ENCODE peak calls at places on chromosomes 16 and 17, in seven cellular contexts. Q is HCT116, H is HepG2, X is GM12878, L is H1, U is SK-N-SH, S is K562. Z is an unnamed sample.

GRCh38 chr17:59469786-59470485 is 95.5 kb upstream of the DHX40 start:
- DNase-seq in Q (no peak), H (peak), X (no peak), L (no peak), U (no peak), S (no peak), Z (no peak)

GRCh38 chr16:86911311-86911999 is 333.1 kb downstream of the FOXL1 start:
- DNase-seq in Q (no peak), H (no peak), X (no peak), L (no peak), U (no peak), S (no peak), Z (no peak)

GRCh38 chr17:44916781-44917241 is 1.5 kb upstream of the GFAP start:
- DNase-seq in Q (no peak), H (no peak), X (no peak), L (no peak), U (peak), S (no peak), Z (no peak)

GRCh38 chr16:81929841-81930240 is 81.4 kb downstream of the SDR42E1 start:
- DNase-seq in Q (no peak), H (no peak), X (no peak), L (no peak), U (no peak), S (no peak), Z (no peak)

GRCh38 chr16:89924298-89924924 is 1.3 kb downstream of the TUBB3 start:
- DNase-seq in Q (no peak), H (peak), X (no peak), L (peak), U (peak), S (peak), Z (peak)

GRCh38 chr17:18964550-18964949 is 12.6 kb downstream of the SLC5A10 start:
- DNase-seq in Q (no peak), H (no peak), X (no peak), L (no peak), U (no peak), S (no peak), Z (no peak)

GRCh38 chr17:6239237-6239798 is 169.1 kb downstream of the WSCD1 start:
- DNase-seq in Q (no peak), H (no peak), X (no peak), L (no peak), U (no peak), S (no peak), Z (no peak)

GRCh38 chr17:18280766-18281165 is 20.3 kb downstream of the MIEF2 start:
- DNase-seq in Q (no peak), H (no peak), X (no peak), L (no peak), U (no peak), S (no peak), Z (no peak)

GRCh38 chr17:74008196-74008595 is 195.3 kb upstream of the RPL38 start:
- DNase-seq in Q (peak), H (peak), X (no peak), L (peak), U (peak), S (no peak), Z (no peak)

GRCh38 chr16:9666834-9667480 is 515.3 kb downstream of the GRIN2A start:
- DNase-seq in Q (no peak), H (no peak), X (no peak), L (no peak), U (no peak), S (no peak), Z (no peak)

GRCh38 chr17:40419559-40420331 is 2.0 kb upstream of the TOP2A start:
- DNase-seq in Q (no peak), H (peak), X (no peak), L (no peak), U (peak), S (no peak), Z (no peak)

GRCh38 chr16:28925386-28926228 is 569 bp upstream of the RABEP2 start:
- DNase-seq in Q (peak), H (peak), X (no peak), L (peak), U (no peak), S (peak), Z (peak)

DNA sequence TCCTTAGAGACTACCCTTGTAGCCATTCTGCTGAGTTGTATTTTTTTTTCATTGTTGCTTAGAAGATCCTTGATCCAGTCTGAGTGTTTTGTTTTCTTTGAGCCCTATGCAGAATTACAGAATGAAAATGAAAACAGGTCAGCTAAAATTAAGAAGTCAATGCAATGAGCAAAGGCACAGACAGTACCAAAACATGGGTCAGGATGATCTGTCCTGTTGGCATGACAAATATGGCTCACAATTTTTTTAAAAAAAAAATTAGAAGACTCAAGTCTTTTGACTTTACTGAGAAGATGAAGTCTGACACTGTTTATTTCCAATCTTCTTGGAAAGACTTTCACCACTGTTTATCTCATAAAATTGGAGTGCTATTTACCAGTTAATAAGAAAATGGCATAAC is 32.4 kb downstream of the KCNJ16 start:
- DNase-seq in Q (no peak), H (no peak), X (no peak), L (no peak), U (no peak), S (no peak), Z (no peak)
- TF ChIP-seq JUND in Q (no peak), H (no peak), X (no peak), L (no peak), U (no peak), S (no peak), Z (no peak)

GRCh38 chr17:39276113-39276512 is 50.4 kb upstream of the STAC2 start:
- DNase-seq in Q (no peak), H (no peak), X (no peak), L (no peak), U (no peak), S (no peak), Z (no peak)

GRCh38 chr17:39270923-39271322 is 45.2 kb upstream of the STAC2 start:
- DNase-seq in Q (peak), H (no peak), X (no peak), L (no peak), U (no peak), S (no peak), Z (no peak)

GRCh38 chr17:39277110-39277509 is 51.4 kb upstream of the STAC2 start:
- DNase-seq in Q (no peak), H (no peak), X (peak), L (no peak), U (no peak), S (no peak), Z (no peak)

DNA sequence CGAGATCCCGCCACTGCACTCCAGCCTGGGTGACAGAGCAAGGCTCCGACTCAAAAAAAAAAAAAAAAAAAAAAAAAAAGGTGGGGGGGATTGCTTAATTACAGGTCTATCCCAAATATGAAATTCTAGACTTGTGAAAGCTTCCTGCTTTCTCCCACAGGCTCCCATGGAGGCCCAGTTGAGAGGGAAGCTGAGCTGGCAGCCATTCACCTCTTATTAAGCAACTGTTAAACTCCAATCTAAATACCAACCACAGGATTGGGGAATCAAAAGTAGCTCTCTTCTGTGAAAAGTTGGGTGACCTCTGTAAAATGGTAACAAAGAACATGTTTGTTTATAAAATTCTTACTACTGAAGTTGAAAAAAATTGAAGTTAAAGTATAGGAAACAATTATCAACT is 45.8 kb upstream of the STAC2 start:
- DNase-seq in Q (no peak), H (no peak), X (no peak), L (no peak), U (no peak), S (no peak), Z (no peak)
- TF ChIP-seq JUND in Q (no peak), H (no peak), X (no peak), L (no peak), U (no peak), S (no peak), Z (no peak)

GRCh38 chr17:48605991-48606891 is 1.5 kb upstream of the HOXB6 start:
- DNase-seq in Q (no peak), H (no peak), X (no peak), L (no peak), U (no peak), S (no peak), Z (no peak)

GRCh38 chr17:48606892-48607241 is 2.1 kb upstream of the HOXB6 start:
- DNase-seq in Q (no peak), H (no peak), X (no peak), L (no peak), U (no peak), S (no peak), Z (no peak)

GRCh38 chr17:48603959-48604769 is 622 bp downstream of the HOXB6 start:
- DNase-seq in Q (peak), H (no peak), X (no peak), L (no peak), U (no peak), S (peak), Z (no peak)

GRCh38 chr17:48605409-48605864 is 651 bp upstream of the HOXB6 start:
- DNase-seq in Q (no peak), H (no peak), X (no peak), L (no peak), U (no peak), S (no peak), Z (no peak)

DNA sequence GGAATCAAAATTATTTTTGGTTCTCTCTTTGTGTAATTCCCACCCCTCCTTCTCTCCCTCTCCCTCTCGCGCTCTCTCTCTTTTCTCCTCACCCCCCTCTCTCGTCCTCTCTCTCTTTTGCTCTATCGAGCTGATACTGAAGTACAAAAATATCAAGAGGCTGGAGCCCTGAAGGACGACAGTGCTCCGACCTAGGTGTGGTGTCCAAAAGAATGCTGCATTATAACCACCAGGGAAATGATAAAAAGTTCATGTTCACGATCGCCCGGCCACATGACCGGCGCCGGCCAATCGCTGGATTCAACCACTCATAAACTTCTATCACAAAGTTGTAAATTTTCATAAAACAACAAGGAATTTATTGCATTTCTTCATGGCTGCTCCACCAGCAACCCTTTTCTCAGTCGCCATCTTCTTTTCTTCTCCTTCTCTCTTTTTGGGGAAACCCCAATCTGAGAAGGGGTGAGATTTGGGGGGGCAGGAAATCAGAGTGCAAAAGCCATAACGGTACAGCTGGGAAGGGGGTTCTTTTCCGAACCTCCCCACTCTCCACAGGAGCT is at the start of gene HOXB6:
- DNase-seq in Q (no peak), H (no peak), X (no peak), L (no peak), U (no peak), S (peak), Z (no peak)
- TF ChIP-seq JUND in Q (no peak), H (no peak), X (no peak), L (no peak), U (no peak), S (peak), Z (no peak)

DNA sequence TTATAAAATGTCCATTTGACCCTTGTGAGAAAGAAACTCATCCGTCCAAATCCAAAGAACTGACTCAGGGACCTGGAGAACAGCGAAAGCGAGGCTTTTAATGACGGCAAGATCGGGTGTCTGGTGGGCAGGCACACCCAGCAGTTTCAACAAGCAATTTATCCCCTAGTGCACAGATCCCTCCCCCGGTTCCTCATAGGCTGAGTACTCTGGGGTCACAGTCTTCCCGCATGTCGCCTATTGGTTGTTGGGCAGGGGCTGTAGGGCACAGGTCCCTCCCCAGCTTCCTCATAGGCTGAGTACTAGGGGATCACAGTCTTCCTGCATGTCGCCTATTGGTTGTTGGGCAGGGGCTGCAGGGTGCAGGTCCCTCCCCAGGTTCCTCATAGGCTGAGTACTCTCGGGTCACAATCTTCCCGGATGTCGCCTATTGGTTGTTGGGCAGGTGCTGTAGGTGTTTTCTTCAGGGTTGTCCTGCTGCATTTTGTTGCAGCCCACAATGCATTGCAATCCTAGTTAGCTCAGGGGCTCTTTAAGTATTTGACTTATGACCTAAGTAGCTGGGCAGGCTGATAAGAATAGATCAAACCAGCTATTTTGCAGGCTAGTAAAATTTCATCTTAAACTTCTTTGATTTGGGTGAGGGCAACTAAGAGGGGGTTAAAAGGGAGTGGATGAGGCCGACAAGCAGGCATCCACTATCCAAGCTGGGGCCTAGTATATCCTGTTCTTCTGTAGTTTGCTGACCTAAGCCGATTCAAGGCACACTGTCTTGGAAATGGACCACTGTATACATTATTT is 3.6 kb upstream of the UTS2R start:
- DNase-seq in Q (peak), H (peak), X (no peak), L (peak), U (peak), S (peak), Z (no peak)
- TF ChIP-seq JUND in Q (no peak), H (no peak), X (no peak), L (no peak), U (no peak), S (peak), Z (no peak)

DNA sequence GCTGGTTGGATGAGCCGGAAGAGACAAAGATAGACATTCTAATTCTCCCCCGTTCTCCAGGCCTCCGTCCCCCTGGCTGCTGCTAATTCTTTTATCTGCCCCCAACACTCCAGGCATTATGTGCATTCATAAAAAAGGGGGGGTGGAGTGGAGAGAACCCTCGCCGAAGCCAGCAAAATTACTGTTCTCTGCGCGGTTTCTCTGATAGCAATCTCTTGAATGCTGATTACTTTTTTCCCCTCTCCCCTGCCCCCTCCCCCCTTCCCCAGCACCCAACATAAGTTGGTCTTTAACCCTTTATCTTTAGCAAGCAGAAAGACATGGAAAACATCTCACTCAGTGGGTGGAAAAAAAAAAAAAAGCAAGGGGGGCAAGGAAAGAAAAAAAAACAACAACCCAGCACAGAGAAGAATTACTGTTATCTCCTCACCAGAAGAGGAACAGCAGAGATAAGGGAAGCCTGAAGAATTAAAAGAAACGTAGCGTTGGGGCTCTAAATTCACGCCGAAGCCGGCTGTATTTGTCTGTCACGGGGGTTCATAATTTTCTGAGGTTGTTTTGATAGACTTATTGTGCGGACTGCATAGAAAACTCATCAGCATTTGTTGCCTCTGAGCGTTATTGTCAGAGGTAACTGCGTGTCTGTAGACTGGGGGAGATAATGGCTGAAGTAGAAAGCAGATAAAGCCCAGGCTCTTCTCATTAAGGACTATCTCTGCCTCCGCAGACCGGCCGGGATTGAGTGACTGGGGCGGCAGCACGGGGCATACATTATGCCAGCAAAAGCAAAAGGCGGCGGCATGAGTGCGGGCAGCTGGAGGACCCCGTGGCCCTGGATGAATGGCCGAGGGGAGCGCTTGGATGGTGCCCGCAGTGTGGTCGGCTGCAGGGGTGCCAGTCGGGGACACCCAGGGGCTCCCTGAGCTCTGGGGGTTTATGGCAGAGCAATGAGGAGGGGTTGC is 126.9 kb downstream of the MRM1 start:
- DNase-seq in Q (no peak), H (no peak), X (no peak), L (no peak), U (peak), S (peak), Z (no peak)
- TF ChIP-seq JUND in Q (no peak), H (no peak), X (no peak), L (no peak), U (no peak), S (no peak), Z (no peak)

DNA sequence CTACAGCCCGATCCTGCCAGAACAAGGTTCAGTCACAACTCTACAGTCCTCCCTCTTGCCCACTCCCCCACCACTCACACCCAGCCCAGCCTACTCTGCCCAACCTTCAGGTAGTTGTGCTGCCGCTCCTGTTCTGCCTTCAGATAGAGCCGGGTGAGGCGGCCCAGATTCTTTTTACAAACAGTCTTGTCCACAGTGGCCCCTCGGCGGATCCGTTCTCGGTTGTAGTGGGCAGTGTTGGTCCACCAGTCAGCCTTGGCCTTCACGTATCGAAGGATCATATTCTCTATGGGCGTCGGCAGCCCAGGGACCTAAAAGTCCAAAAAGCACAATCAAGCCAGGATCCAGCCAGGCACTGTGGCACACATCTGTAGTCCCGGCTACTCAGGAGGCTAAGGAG is 8.3 kb downstream of the PRPF8 start:
- DNase-seq in Q (no peak), H (no peak), X (no peak), L (no peak), U (no peak), S (no peak), Z (no peak)
- TF ChIP-seq JUND in Q (no peak), H (no peak), X (no peak), L (no peak), U (no peak), S (no peak), Z (no peak)

GRCh38 chr17:4896332-4897197 is 2.8 kb upstream of the C17orf107 start:
- DNase-seq in Q (no peak), H (no peak), X (no peak), L (no peak), U (no peak), S (no peak), Z (no peak)
- TF ChIP-seq JUND in Q (no peak), H (no peak), X (no peak), L (no peak), U (no peak), S (no peak), Z (no peak)

GRCh38 chr17:8994319-8994718 is 27.0 kb upstream of the NTN1 start:
- DNase-seq in Q (peak), H (peak), X (peak), L (peak), U (peak), S (peak), Z (peak)
- TF ChIP-seq JUND in Q (no peak), H (no peak), X (no peak), L (no peak), U (no peak), S (no peak), Z (no peak)

GRCh38 chr16:48617711-48618148 is 7.8 kb upstream of the N4BP1 start:
- DNase-seq in Q (no peak), H (no peak), X (no peak), L (no peak), U (no peak), S (no peak), Z (no peak)
- TF ChIP-seq JUND in Q (no peak), H (no peak), X (no peak), L (no peak), U (no peak), S (no peak), Z (no peak)

GRCh38 chr16:627458-628239 is 3.1 kb upstream of the WFIKKN1 start:
- DNase-seq in Q (no peak), H (no peak), X (no peak), L (no peak), U (no peak), S (peak), Z (no peak)

GRCh38 chr16:626174-626765 is 4.5 kb upstream of the WFIKKN1 start:
- DNase-seq in Q (no peak), H (no peak), X (no peak), L (no peak), U (no peak), S (no peak), Z (no peak)

GRCh38 chr16:625402-626173 is 5.2 kb upstream of the WFIKKN1 start:
- DNase-seq in Q (no peak), H (no peak), X (no peak), L (no peak), U (no peak), S (no peak), Z (no peak)

GRCh38 chr16:628321-629061 is 2.3 kb upstream of the WFIKKN1 start:
- DNase-seq in Q (no peak), H (no peak), X (no peak), L (no peak), U (no peak), S (no peak), Z (no peak)

GRCh38 chr16:626787-627457 is 3.9 kb upstream of the WFIKKN1 start:
- DNase-seq in Q (peak), H (no peak), X (no peak), L (no peak), U (no peak), S (peak), Z (no peak)
- TF ChIP-seq JUND in Q (peak), H (no peak), X (no peak), L (no peak), U (peak), S (peak), Z (no peak)